ENCODE peak calls at places on chromosome 4, in five cellular contexts. One of them, this sample, is unnamed.

GRCh38 chr4:40238700-40239548 is 42.1 kb downstream of the RHOH start:
- DNase-seq in upper lobe of left lung: no peak
- DNase-seq in SK-N-SH: no peak
- DNase-seq in colonic mucosa: no peak
- DNase-seq in cardiac fibroblast: no peak
- DNase-seq in this sample: no peak

GRCh38 chr4:1039493-1040343 is 28.3 kb downstream of the FGFRL1 start:
- DNase-seq in SK-N-SH: no peak
- DNase-seq in upper lobe of left lung: peak
- DNase-seq in cardiac fibroblast: peak
- DNase-seq in colonic mucosa: no peak
- DNase-seq in this sample: no peak

GRCh38 chr4:76234679-76235044 is 16.9 kb upstream of the FAM47E start:
- DNase-seq in colonic mucosa: no peak
- DNase-seq in cardiac fibroblast: no peak
- DNase-seq in SK-N-SH: no peak
- DNase-seq in upper lobe of left lung: no peak
- DNase-seq in this sample: no peak

GRCh38 chr4:100823066-100823992 is 305.5 kb upstream of the EMCN start:
- DNase-seq in cardiac fibroblast: no peak
- DNase-seq in SK-N-SH: no peak
- DNase-seq in upper lobe of left lung: no peak
- DNase-seq in colonic mucosa: no peak
- DNase-seq in this sample: no peak

GRCh38 chr4:174521800-174522182 is 497 bp downstream of the HPGD start:
- DNase-seq in upper lobe of left lung: peak
- DNase-seq in cardiac fibroblast: no peak
- DNase-seq in colonic mucosa: peak
- DNase-seq in SK-N-SH: peak
- DNase-seq in this sample: no peak

GRCh38 chr4:101232074-101232776 is 115.1 kb downstream of the PPP3CA start:
- DNase-seq in colonic mucosa: no peak
- DNase-seq in upper lobe of left lung: no peak
- DNase-seq in cardiac fibroblast: peak
- DNase-seq in SK-N-SH: no peak
- DNase-seq in this sample: peak

GRCh38 chr4:154622598-154622997 is 10.1 kb upstream of the FGG start:
- DNase-seq in upper lobe of left lung: no peak
- DNase-seq in SK-N-SH: peak
- DNase-seq in cardiac fibroblast: peak
- DNase-seq in colonic mucosa: peak
- DNase-seq in this sample: no peak

GRCh38 chr4:168019019-168019651 is 73.2 kb upstream of the ANXA10 start:
- DNase-seq in upper lobe of left lung: no peak
- DNase-seq in cardiac fibroblast: peak
- DNase-seq in SK-N-SH: no peak
- DNase-seq in colonic mucosa: no peak
- DNase-seq in this sample: no peak

GRCh38 chr4:74632634-74633033 is 161.7 kb downstream of the BTC start:
- DNase-seq in upper lobe of left lung: no peak
- DNase-seq in cardiac fibroblast: peak
- DNase-seq in colonic mucosa: peak
- DNase-seq in SK-N-SH: no peak
- DNase-seq in this sample: no peak

GRCh38 chr4:15132739-15133138 is 130.5 kb downstream of the CPEB2 start:
- DNase-seq in SK-N-SH: peak
- DNase-seq in cardiac fibroblast: no peak
- DNase-seq in upper lobe of left lung: no peak
- DNase-seq in colonic mucosa: no peak
- DNase-seq in this sample: no peak

GRCh38 chr4:42646013-42646784 is 10.7 kb downstream of the ATP8A1 start:
- DNase-seq in SK-N-SH: no peak
- DNase-seq in upper lobe of left lung: no peak
- DNase-seq in colonic mucosa: no peak
- DNase-seq in cardiac fibroblast: no peak
- DNase-seq in this sample: no peak

GRCh38 chr4:183905081-183905592 is at the start of gene STOX2:
- DNase-seq in upper lobe of left lung: peak
- DNase-seq in SK-N-SH: peak
- DNase-seq in colonic mucosa: peak
- DNase-seq in cardiac fibroblast: peak
- DNase-seq in this sample: no peak

GRCh38 chr4:170674176-170674575 is 584.4 kb upstream of the AADAT start:
- DNase-seq in SK-N-SH: no peak
- DNase-seq in upper lobe of left lung: no peak
- DNase-seq in colonic mucosa: no peak
- DNase-seq in cardiac fibroblast: no peak
- DNase-seq in this sample: no peak

GRCh38 chr4:81565137-81565870 is 93.6 kb upstream of the RASGEF1B start:
- DNase-seq in upper lobe of left lung: peak
- DNase-seq in SK-N-SH: no peak
- DNase-seq in cardiac fibroblast: peak
- DNase-seq in colonic mucosa: peak
- DNase-seq in this sample: no peak

GRCh38 chr4:128600410-128600809 is 209.1 kb upstream of the JADE1 start:
- DNase-seq in SK-N-SH: no peak
- DNase-seq in colonic mucosa: no peak
- DNase-seq in upper lobe of left lung: no peak
- DNase-seq in cardiac fibroblast: peak
- DNase-seq in this sample: no peak

DNA sequence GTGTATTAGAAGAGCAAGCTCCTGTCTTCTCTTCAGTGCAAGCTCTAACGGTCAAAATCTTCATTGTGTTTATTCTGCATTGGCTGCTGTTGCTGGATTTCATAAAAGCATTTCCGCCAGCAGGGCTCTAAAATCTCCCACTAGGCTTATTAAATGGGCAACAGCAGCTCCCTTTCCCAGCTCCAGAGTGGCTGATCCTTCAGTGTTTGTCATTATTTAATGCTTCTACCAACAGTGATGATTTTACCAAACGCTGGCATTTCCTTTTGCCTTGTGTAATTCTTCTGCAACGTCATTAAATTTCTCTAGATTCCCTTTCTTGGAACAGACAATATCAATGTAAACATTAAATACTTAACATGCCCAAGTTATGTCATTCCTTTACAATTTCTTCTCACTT is 20.1 kb downstream of the SLC7A11 start:
- DNase-seq in upper lobe of left lung: no peak
- DNase-seq in colonic mucosa: no peak
- DNase-seq in SK-N-SH: no peak
- DNase-seq in cardiac fibroblast: peak
- DNase-seq in this sample: no peak
- TF ChIP-seq CTCF in upper lobe of left lung: no peak
- TF ChIP-seq CTCF in colonic mucosa: no peak
- TF ChIP-seq CTCF in SK-N-SH: no peak
- TF ChIP-seq CTCF in cardiac fibroblast: peak
- TF ChIP-seq CTCF in this sample: peak

GRCh38 chr4:80199947-80200346 is 2.6 kb downstream of the PRDM8 start:
- DNase-seq in upper lobe of left lung: no peak
- DNase-seq in colonic mucosa: no peak
- DNase-seq in cardiac fibroblast: no peak
- DNase-seq in SK-N-SH: no peak
- DNase-seq in this sample: no peak
- TF ChIP-seq CTCF in upper lobe of left lung: no peak
- TF ChIP-seq CTCF in colonic mucosa: no peak
- TF ChIP-seq CTCF in cardiac fibroblast: no peak
- TF ChIP-seq CTCF in SK-N-SH: no peak
- TF ChIP-seq CTCF in this sample: no peak

DNA sequence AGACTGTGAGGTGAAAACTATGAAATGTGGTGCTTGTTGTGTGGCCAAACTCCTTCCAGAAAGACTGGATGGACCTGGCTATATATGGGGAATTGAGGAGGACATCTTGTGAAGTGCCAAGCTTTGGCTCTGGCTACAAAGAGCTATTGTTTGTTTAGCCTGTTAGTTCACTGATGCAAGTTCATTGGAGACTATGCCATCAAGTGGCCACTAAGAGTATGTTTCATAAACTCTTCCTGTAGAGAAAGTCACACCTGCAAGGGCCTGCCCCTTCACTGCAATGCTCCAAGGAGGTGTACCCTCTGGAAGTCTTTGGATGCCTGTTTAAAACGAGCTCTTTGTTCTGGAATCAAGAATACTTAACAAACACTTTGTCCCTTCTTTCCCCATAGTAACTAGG is 382.0 kb downstream of the GABRG1 start:
- DNase-seq in upper lobe of left lung: no peak
- DNase-seq in colonic mucosa: no peak
- DNase-seq in cardiac fibroblast: no peak
- DNase-seq in SK-N-SH: no peak
- DNase-seq in this sample: no peak
- TF ChIP-seq CTCF in upper lobe of left lung: no peak
- TF ChIP-seq CTCF in colonic mucosa: no peak
- TF ChIP-seq CTCF in cardiac fibroblast: no peak
- TF ChIP-seq CTCF in SK-N-SH: no peak
- TF ChIP-seq CTCF in this sample: no peak

GRCh38 chr4:142083264-142083663 is 446.9 kb downstream of the IL15 start:
- DNase-seq in cardiac fibroblast: no peak
- DNase-seq in colonic mucosa: no peak
- DNase-seq in upper lobe of left lung: no peak
- DNase-seq in SK-N-SH: no peak
- DNase-seq in this sample: no peak
- TF ChIP-seq CTCF in cardiac fibroblast: no peak
- TF ChIP-seq CTCF in colonic mucosa: no peak
- TF ChIP-seq CTCF in upper lobe of left lung: no peak
- TF ChIP-seq CTCF in SK-N-SH: no peak
- TF ChIP-seq CTCF in this sample: no peak

DNA sequence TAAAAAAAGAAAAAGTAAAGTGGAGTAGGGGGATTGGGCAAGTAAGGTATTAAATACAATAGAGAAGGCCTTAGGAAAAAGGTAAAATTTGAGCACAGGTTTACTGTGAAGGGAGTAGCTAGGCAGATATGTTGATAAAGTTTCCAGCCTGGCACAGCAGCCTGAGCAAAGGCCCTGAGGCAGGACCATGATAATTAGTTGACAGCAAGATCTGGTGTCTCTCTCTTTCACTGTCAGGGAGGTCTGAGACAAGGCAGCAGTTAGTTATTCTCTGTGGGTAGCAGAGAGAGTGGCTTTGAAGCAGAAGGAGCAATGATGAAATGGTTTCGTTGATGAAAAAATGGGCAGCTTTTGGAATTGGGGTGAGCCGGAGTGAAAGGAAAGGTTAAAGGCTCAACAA is 119.5 kb downstream of the KDR start:
- DNase-seq in upper lobe of left lung: no peak
- DNase-seq in colonic mucosa: no peak
- DNase-seq in SK-N-SH: no peak
- DNase-seq in cardiac fibroblast: no peak
- DNase-seq in this sample: no peak
- TF ChIP-seq CTCF in upper lobe of left lung: no peak
- TF ChIP-seq CTCF in colonic mucosa: no peak
- TF ChIP-seq CTCF in SK-N-SH: no peak
- TF ChIP-seq CTCF in cardiac fibroblast: no peak
- TF ChIP-seq CTCF in this sample: no peak

DNA sequence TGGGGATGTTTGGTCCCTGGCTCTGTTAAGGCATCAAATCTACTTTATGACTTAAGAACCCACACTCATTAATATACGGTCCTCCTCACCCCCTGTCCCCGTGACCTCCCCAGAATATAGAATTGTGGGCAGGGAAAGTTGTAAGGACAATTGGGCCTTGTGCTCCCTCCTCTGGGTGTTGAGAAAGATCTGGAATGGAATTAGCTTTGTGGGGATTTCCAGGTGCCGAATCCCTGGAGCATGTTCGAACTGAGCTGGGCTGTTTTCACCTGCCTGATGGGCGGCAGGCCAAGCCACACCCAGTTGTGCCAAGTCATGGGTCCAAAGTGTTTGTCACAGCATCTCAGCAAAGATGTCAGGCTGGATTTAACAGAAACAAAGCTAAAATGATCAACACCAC is 349.3 kb upstream of the KLF3 start:
- DNase-seq in upper lobe of left lung: no peak
- DNase-seq in colonic mucosa: peak
- DNase-seq in SK-N-SH: no peak
- DNase-seq in cardiac fibroblast: no peak
- DNase-seq in this sample: no peak
- TF ChIP-seq CTCF in upper lobe of left lung: no peak
- TF ChIP-seq CTCF in colonic mucosa: no peak
- TF ChIP-seq CTCF in SK-N-SH: no peak
- TF ChIP-seq CTCF in cardiac fibroblast: no peak
- TF ChIP-seq CTCF in this sample: no peak

GRCh38 chr4:2696423-2696822 is 59.7 kb downstream of the TNIP2 start:
- DNase-seq in cardiac fibroblast: no peak
- DNase-seq in colonic mucosa: no peak
- DNase-seq in SK-N-SH: no peak
- DNase-seq in upper lobe of left lung: no peak
- DNase-seq in this sample: no peak
- TF ChIP-seq CTCF in cardiac fibroblast: no peak
- TF ChIP-seq CTCF in colonic mucosa: no peak
- TF ChIP-seq CTCF in SK-N-SH: no peak
- TF ChIP-seq CTCF in upper lobe of left lung: no peak
- TF ChIP-seq CTCF in this sample: no peak

GRCh38 chr4:140637836-140638235 is 69.1 kb upstream of the UCP1 start:
- DNase-seq in cardiac fibroblast: peak
- DNase-seq in SK-N-SH: peak
- DNase-seq in colonic mucosa: peak
- DNase-seq in upper lobe of left lung: no peak
- DNase-seq in this sample: no peak
- TF ChIP-seq CTCF in cardiac fibroblast: peak
- TF ChIP-seq CTCF in SK-N-SH: peak
- TF ChIP-seq CTCF in colonic mucosa: peak
- TF ChIP-seq CTCF in upper lobe of left lung: peak
- TF ChIP-seq CTCF in this sample: peak

This sample was measured in osteocyte.